ENCODE peak calls at places on chromosomes 1 and 21, in six cellular contexts. L, U, W, C, T and Q are unnamed samples.

GRCh38 chr1:6454856-6455751 is 10.9 kb downstream of the TNFRSF25 start:
- DNase-seq in L (no peak), U (no peak), W (no peak), C (no peak), T (no peak), Q (no peak)

GRCh38 chr1:164846731-164847691 is 288.0 kb downstream of the PBX1 start:
- DNase-seq in L (no peak), U (no peak), W (no peak), C (no peak), T (no peak), Q (no peak)

GRCh38 chr1:234505774-234506114 is 26.8 kb upstream of the TARBP1 start:
- DNase-seq in L (peak; percentile 67), U (no peak), W (peak; percentile 84), C (no peak), T (no peak), Q (peak; percentile 76)

GRCh38 chr1:22826630-22827580 is 116.3 kb downstream of the EPHB2 start:
- DNase-seq in L (no peak), U (peak; percentile 86), W (no peak), C (no peak), T (no peak), Q (no peak)

GRCh38 chr1:40309374-40310128 is 7.5 kb downstream of the COL9A2 start:
- DNase-seq in L (no peak), U (no peak), W (no peak), C (no peak), T (no peak), Q (no peak)

GRCh38 chr1:41639332-41639936 is 155.0 kb upstream of the EDN2 start:
- DNase-seq in L (no peak), U (no peak), W (peak; percentile 90), C (no peak), T (no peak), Q (no peak)

GRCh38 chr1:193185861-193186714 is at the start of gene B3GALT2:
- DNase-seq in L (no peak), U (no peak), W (peak; percentile 70), C (no peak), T (no peak), Q (no peak)

GRCh38 chr21:40752125-40752524 is 94.8 kb downstream of the DSCAM start:
- DNase-seq in L (no peak), U (no peak), W (no peak), C (no peak), T (no peak), Q (no peak)

GRCh38 chr21:35606578-35606977 is 453.7 kb downstream of the SETD4 start:
- DNase-seq in L (no peak), U (no peak), W (no peak), C (no peak), T (no peak), Q (no peak)

GRCh38 chr1:30058966-30059365 is 664.4 kb downstream of the MATN1 start:
- DNase-seq in L (peak; percentile 72), U (no peak), W (peak; percentile 90), C (no peak), T (peak; percentile 57), Q (peak; percentile 85)

GRCh38 chr1:235999259-235999925 is 65.5 kb downstream of the NID1 start:
- DNase-seq in L (peak; percentile 85), U (no peak), W (peak; percentile 99), C (no peak), T (peak; percentile 97), Q (no peak)

GRCh38 chr1:17567582-17567981 is 28.1 kb downstream of the ARHGEF10L start:
- DNase-seq in L (peak; percentile 47), U (no peak), W (peak; percentile 64), C (peak; percentile 68), T (no peak), Q (no peak)

GRCh38 chr21:29187939-29188338 is 57.5 kb downstream of the MAP3K7CL start:
- DNase-seq in L (peak; percentile 72), U (peak; percentile 26), W (peak; percentile 96), C (no peak), T (peak; percentile 86), Q (peak; percentile 73)

GRCh38 chr1:6421266-6421665 is 1.5 kb upstream of the HES2 start:
- DNase-seq in L (no peak), U (no peak), W (no peak), C (no peak), T (no peak), Q (no peak)

GRCh38 chr1:107767156-107767582 is 197.8 kb downstream of the VAV3 start:
- DNase-seq in L (no peak), U (peak; percentile 77), W (no peak), C (no peak), T (no peak), Q (no peak)

GRCh38 chr21:36955783-36956182 is 10.7 kb downstream of the HLCS start:
- DNase-seq in L (no peak), U (no peak), W (no peak), C (no peak), T (no peak), Q (no peak)

GRCh38 chr1:114377356-114377755 is 133.6 kb downstream of the TRIM33 start:
- DNase-seq in L (no peak), U (no peak), W (no peak), C (no peak), T (no peak), Q (no peak)

GRCh38 chr1:3638676-3639075 is 11.2 kb downstream of the WRAP73 start:
- DNase-seq in L (no peak), U (no peak), W (no peak), C (no peak), T (no peak), Q (no peak)

GRCh38 chr1:23423415-23424170 is 955 bp downstream of the TCEA3 start:
- DNase-seq in L (no peak), U (no peak), W (no peak), C (no peak), T (no peak), Q (no peak)

GRCh38 chr1:240611228-240611618 is 732 bp downstream of the GREM2 start:
- DNase-seq in L (no peak), U (no peak), W (no peak), C (no peak), T (no peak), Q (no peak)

GRCh38 chr1:67850611-67851075 is 17.4 kb upstream of the GNG12 start:
- DNase-seq in L (no peak), U (peak; percentile 69), W (peak; percentile 92), C (peak; percentile 89), T (no peak), Q (peak; percentile 51)

GRCh38 chr1:111746614-111746999 is 7.4 kb upstream of the INKA2 start:
- DNase-seq in L (no peak), U (no peak), W (no peak), C (no peak), T (no peak), Q (no peak)

GRCh38 chr1:18299441-18300338 is 181.0 kb upstream of the KLHDC7A start:
- DNase-seq in L (no peak), U (peak; percentile 18), W (no peak), C (no peak), T (no peak), Q (no peak)

GRCh38 chr1:153259387-153259786 is at the start of gene LORICRIN:
- DNase-seq in L (no peak), U (no peak), W (no peak), C (no peak), T (no peak), Q (no peak)

GRCh38 chr1:153262462-153263157 is 3.1 kb downstream of the LORICRIN start:
- DNase-seq in L (no peak), U (no peak), W (no peak), C (no peak), T (no peak), Q (no peak)

GRCh38 chr1:153261793-153262371 is 2.4 kb downstream of the LORICRIN start:
- DNase-seq in L (no peak), U (no peak), W (no peak), C (no peak), T (no peak), Q (no peak)

GRCh38 chr1:153260980-153261792 is 1.7 kb downstream of the LORICRIN start:
- DNase-seq in L (no peak), U (no peak), W (no peak), C (no peak), T (no peak), Q (no peak)

DNA sequence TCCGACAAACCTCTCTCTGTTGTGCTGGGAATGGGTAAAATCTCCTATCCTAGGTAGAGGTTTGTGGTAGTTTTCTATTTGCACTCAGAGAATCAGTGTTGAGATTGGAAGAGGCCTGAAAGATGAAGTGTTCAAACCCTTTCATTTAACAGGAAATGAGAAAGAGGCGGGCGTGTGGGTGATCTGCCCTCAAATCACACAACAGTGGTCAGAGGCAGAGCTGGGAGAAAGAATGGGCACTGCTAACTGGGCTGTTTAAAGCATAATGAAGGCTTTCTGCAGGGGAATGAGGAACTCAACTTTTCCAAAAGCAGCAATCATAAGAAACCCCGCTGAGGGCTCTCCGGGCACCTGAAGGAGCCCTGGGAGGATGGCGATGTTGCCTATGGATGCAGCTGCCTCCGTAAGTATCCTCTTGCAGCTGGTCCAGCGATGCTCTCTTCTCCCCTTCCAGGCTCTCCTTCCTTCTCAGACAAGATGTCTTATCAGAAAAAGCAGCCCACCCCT is 1.0 kb downstream of the LORICRIN start:
- DNase-seq in L (no peak), U (no peak), W (no peak), C (no peak), T (no peak), Q (no peak)
- H3K4me3 ChIP-seq in L (no peak overlapping the region), U (no peak overlapping the region), W (no peak overlapping the region), C (peak overlapping the region; percentile 44), T (no peak overlapping the region), Q (no peak overlapping the region)

GRCh38 chr1:230292739-230293720 is 133.1 kb downstream of the PGBD5 start:
- DNase-seq in L (no peak), U (no peak), W (no peak), C (peak; percentile 10), T (no peak), Q (no peak)
- TF ChIP-seq CTCF in L (no peak), U (no peak), W (no peak), C (no peak), T (no peak), Q (no peak)

GRCh38 chr1:156074661-156075060 is 7.6 kb downstream of the MEX3A start:
- DNase-seq in L (no peak), U (no peak), W (no peak), C (no peak), T (no peak), Q (no peak)

GRCh38 chr1:156076609-156077429 is 5.4 kb downstream of the MEX3A start:
- DNase-seq in L (no peak), U (no peak), W (no peak), C (no peak), T (no peak), Q (no peak)

GRCh38 chr1:156075775-156076204 is 6.5 kb downstream of the MEX3A start:
- DNase-seq in L (no peak), U (no peak), W (no peak), C (no peak), T (no peak), Q (no peak)

GRCh38 chr1:156073740-156074139 is 8.5 kb downstream of the MEX3A start:
- DNase-seq in L (no peak), U (no peak), W (no peak), C (no peak), T (no peak), Q (no peak)

DNA sequence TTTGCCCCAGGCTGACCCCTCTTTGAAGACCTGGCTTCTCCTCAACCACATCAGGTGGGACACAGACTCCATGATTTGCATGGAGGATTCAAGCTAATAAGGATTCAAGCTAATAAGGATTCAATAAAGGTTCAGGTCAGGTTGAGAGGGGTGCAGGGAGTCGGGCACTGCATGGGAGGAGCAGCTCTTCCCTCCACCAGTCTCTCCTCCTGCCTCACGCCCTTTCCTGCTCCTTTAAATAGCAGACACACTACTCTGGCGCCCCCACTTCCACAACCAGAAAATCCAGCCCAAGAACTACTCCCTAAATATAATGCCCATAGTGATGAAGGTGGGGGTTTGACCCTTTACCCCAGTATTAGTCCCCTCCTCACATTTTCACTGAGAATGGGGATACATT is 7.1 kb downstream of the MEX3A start:
- DNase-seq in L (no peak), U (no peak), W (no peak), C (no peak), T (no peak), Q (no peak)
- H3K4me3 ChIP-seq in L (no peak overlapping the region), U (no peak overlapping the region), W (no peak overlapping the region), C (no peak overlapping the region), T (no peak overlapping the region), Q (no peak overlapping the region)

GRCh38 chr1:24642481-24643361 is at the start of gene SRRM1:
- DNase-seq in L (peak; percentile 100), U (peak; percentile 96), W (peak; percentile 100), C (peak; percentile 99), T (peak; percentile 99), Q (peak; percentile 99)
- TF ChIP-seq CTCF in L (peak; percentile 24), U (no peak), W (peak; percentile 10), C (no peak), T (peak; percentile 34), Q (peak; percentile 10)